ENCODE peak calls at places on chromosome X, in five cellular contexts. One of them, this sample, is unnamed.

GRCh38 chrX:49192722-49193328 is 6.7 kb upstream of the PRICKLE3 start:
- DNase-seq in nephron progenitor cell: peak
- DNase-seq in posterior vena cava: no peak
- DNase-seq in AG08396: no peak
- DNase-seq in mucosa of gallbladder: no peak
- DNase-seq in this sample: no peak

GRCh38 chrX:27132851-27133250 is 330.3 kb downstream of the PPP4R3C start:
- DNase-seq in mucosa of gallbladder: no peak
- DNase-seq in nephron progenitor cell: no peak
- DNase-seq in posterior vena cava: no peak
- DNase-seq in AG08396: no peak
- DNase-seq in this sample: no peak

GRCh38 chrX:68932611-68933010 is 103.8 kb downstream of the EFNB1 start:
- DNase-seq in AG08396: no peak
- DNase-seq in nephron progenitor cell: no peak
- DNase-seq in posterior vena cava: peak
- DNase-seq in mucosa of gallbladder: no peak
- DNase-seq in this sample: no peak

GRCh38 chrX:9327747-9328145 is 137.1 kb upstream of the TBL1X start:
- DNase-seq in AG08396: peak
- DNase-seq in nephron progenitor cell: no peak
- DNase-seq in posterior vena cava: no peak
- DNase-seq in mucosa of gallbladder: no peak
- DNase-seq in this sample: peak

GRCh38 chrX:77740376-77740905 is 45.6 kb downstream of the ATRX start:
- DNase-seq in mucosa of gallbladder: no peak
- DNase-seq in nephron progenitor cell: no peak
- DNase-seq in posterior vena cava: no peak
- DNase-seq in AG08396: no peak
- DNase-seq in this sample: no peak

GRCh38 chrX:133776072-133776471 is 209.3 kb downstream of the GPC3 start:
- DNase-seq in AG08396: no peak
- DNase-seq in posterior vena cava: no peak
- DNase-seq in mucosa of gallbladder: no peak
- DNase-seq in nephron progenitor cell: peak
- DNase-seq in this sample: no peak

GRCh38 chrX:78839711-78840110 is 92.2 kb downstream of the LPAR4 start:
- DNase-seq in mucosa of gallbladder: no peak
- DNase-seq in AG08396: no peak
- DNase-seq in posterior vena cava: no peak
- DNase-seq in nephron progenitor cell: no peak
- DNase-seq in this sample: no peak

GRCh38 chrX:53486285-53486684 is 52.1 kb upstream of the HSD17B10 start:
- DNase-seq in posterior vena cava: no peak
- DNase-seq in nephron progenitor cell: no peak
- DNase-seq in mucosa of gallbladder: no peak
- DNase-seq in AG08396: no peak
- DNase-seq in this sample: no peak

GRCh38 chrX:147226801-147227200 is 412.3 kb upstream of the CXorf51A start:
- DNase-seq in AG08396: no peak
- DNase-seq in posterior vena cava: no peak
- DNase-seq in mucosa of gallbladder: no peak
- DNase-seq in nephron progenitor cell: no peak
- DNase-seq in this sample: no peak

GRCh38 chrX:56618250-56618649 is 54.8 kb downstream of the UBQLN2 start:
- DNase-seq in nephron progenitor cell: no peak
- DNase-seq in mucosa of gallbladder: no peak
- DNase-seq in AG08396: no peak
- DNase-seq in posterior vena cava: no peak
- DNase-seq in this sample: no peak